ENCODE peak calls at places on chromosomes 2 and 18, in nine cellular contexts. P is lower lobe of right lung; E is heart left ventricle; J is stomach; Q is vagina; D is fibroblast of lung; L is CD8-positive, alpha-beta T cell; F is GM23338; T is spleen. O is an unnamed sample. For H3K36me3, the result is how much of the 10 kb centered on the place peaks cover.

GRCh38 chr2:158702740-158703139 is 92.4 kb upstream of the DAPL1 start:
- DNase-seq in P (no peak), D (no peak), F (no peak), J (no peak), E (no peak), L (no peak), T (no peak), Q (no peak), O (no peak)

GRCh38 chr2:128596453-128597430 is 278.1 kb upstream of the HS6ST1 start:
- DNase-seq in L (no peak), D (no peak), E (no peak), P (no peak), Q (no peak), T (no peak), J (peak), F (no peak), O (no peak)

GRCh38 chr18:54117853-54118773 is 106.4 kb downstream of the MBD2 start:
- DNase-seq in L (no peak), F (peak), E (no peak), T (no peak), J (no peak), D (peak), P (no peak), Q (no peak), O (no peak)

GRCh38 chr2:125313806-125314205 is 1288.7 kb downstream of the CNTNAP5 start:
- DNase-seq in E (no peak), D (no peak), L (no peak), Q (no peak), T (peak), F (peak), J (no peak), P (no peak), O (no peak)

GRCh38 chr2:196046123-196046917 is 22.3 kb downstream of the DNAH7 start:
- DNase-seq in J (no peak), D (no peak), E (no peak), T (no peak), F (no peak), P (no peak), L (no peak), Q (no peak), O (peak)

GRCh38 chr2:241858206-241859016 is at the start of gene PDCD1:
- DNase-seq in T (peak), F (peak), L (peak), D (no peak), J (peak), P (peak), Q (no peak), E (peak), O (peak)

GRCh38 chr18:7206231-7206630 is 24.7 kb upstream of the LRRC30 start:
- DNase-seq in J (no peak), D (no peak), L (no peak), P (no peak), Q (no peak), F (no peak), T (no peak), E (no peak), O (no peak)

GRCh38 chr2:105518897-105519296 is 120.0 kb upstream of the FHL2 start:
- DNase-seq in D (peak), L (no peak), P (no peak), F (no peak), E (no peak), J (no peak), T (no peak), Q (no peak), O (no peak)

GRCh38 chr2:64797881-64798590 is 144.3 kb upstream of the SERTAD2 start:
- DNase-seq in Q (no peak), L (no peak), E (no peak), P (no peak), T (no peak), F (no peak), D (peak), J (peak), O (no peak)

GRCh38 chr2:38107738-38108410 is 31.9 kb upstream of the CYP1B1 start:
- DNase-seq in E (no peak), D (no peak), Q (no peak), J (no peak), P (no peak), F (peak), T (no peak), L (no peak), O (no peak)

GRCh38 chr2:149902104-149902503 is 314.5 kb upstream of the MMADHC start:
- DNase-seq in J (no peak), P (no peak), F (no peak), T (no peak), L (no peak), Q (no peak), D (no peak), E (peak), O (no peak)

GRCh38 chr2:219059725-219060682 is 717 bp downstream of the IHH start:
- DNase-seq in T (no peak), P (no peak), D (no peak), L (no peak), F (peak), J (peak), E (no peak), Q (no peak), O (no peak)

GRCh38 chr2:180959787-180960186 is 20.6 kb upstream of the UBE2E3 start:
- DNase-seq in J (no peak), L (no peak), P (no peak), T (no peak), D (no peak), Q (no peak), F (no peak), E (no peak), O (no peak)

GRCh38 chr2:64330281-64330680 is 123.7 kb upstream of the LGALSL start:
- DNase-seq in L (no peak), D (no peak), T (no peak), E (no peak), P (no peak), J (no peak), Q (peak), F (no peak), O (no peak)

GRCh38 chr2:131104487-131105155 is 515 bp upstream of the PLEKHB2 start:
- DNase-seq in Q (peak), F (peak), L (no peak), E (peak), T (peak), J (peak), P (peak), D (peak), O (no peak)

GRCh38 chr2:172921538-172922236 is 154.0 kb upstream of the MAP3K20 start:
- DNase-seq in E (no peak), Q (no peak), L (no peak), J (no peak), P (no peak), T (no peak), D (peak), F (no peak), O (no peak)

GRCh38 chr2:197515277-197515797 is 529 bp upstream of the MOB4 start:
- DNase-seq in F (no peak), L (no peak), E (no peak), P (no peak), T (no peak), Q (no peak), J (no peak), D (peak), O (no peak)

GRCh38 chr2:240810621-240811020 is 9.4 kb downstream of the KIF1A start:
- DNase-seq in Q (no peak), P (peak), F (no peak), L (no peak), E (no peak), J (no peak), T (peak), D (no peak), O (no peak)

GRCh38 chr2:190879474-190880373 is 897 bp upstream of the GLS start:
- DNase-seq in F (no peak), J (no peak), P (no peak), D (no peak), Q (no peak), L (no peak), T (no peak), E (no peak), O (no peak)
- H3K4me3 ChIP-seq in F (peak), J (peak), P (peak), D (peak), Q (peak), L (peak), T (peak), E (peak), O (peak)

GRCh38 chr2:69846182-69847067 is 17.0 kb downstream of the GMCL1 start:
- DNase-seq in L (no peak), D (no peak), J (no peak), P (no peak), T (no peak), Q (no peak), F (no peak), E (no peak), O (no peak)
- H3K36me3 ChIP-seq in L (under half), D (under half), J (half or more), P (half or more), T (half or more), Q (under half), F (under half), E (half or more), O (under half)

DNA sequence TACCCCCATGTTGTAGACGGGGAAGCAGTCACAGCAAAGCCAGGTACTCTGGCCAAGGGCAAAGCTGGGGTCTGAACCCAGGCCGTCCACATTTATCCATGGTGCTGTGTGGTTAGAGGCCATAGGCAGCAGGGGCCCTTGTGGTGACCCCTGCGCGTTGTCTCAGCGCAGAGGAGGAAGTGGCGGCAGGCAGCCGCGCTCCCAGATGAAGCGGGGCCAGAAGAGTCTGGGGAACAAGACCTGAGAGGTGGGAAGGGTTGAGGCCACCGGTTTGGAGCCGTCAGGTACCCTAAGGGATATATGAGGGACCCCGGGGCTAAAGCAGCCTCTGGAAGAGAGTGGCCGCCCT is 770 bp downstream of the ZNF396 start:
- DNase-seq in F (peak), E (peak), J (peak), L (peak), Q (no peak), D (no peak), P (peak), T (peak), O (no peak)
- TF ChIP-seq CTCF in F (no peak), E (no peak), J (no peak), L (no peak), Q (no peak), D (no peak), P (no peak), T (no peak), O (no peak)

DNA sequence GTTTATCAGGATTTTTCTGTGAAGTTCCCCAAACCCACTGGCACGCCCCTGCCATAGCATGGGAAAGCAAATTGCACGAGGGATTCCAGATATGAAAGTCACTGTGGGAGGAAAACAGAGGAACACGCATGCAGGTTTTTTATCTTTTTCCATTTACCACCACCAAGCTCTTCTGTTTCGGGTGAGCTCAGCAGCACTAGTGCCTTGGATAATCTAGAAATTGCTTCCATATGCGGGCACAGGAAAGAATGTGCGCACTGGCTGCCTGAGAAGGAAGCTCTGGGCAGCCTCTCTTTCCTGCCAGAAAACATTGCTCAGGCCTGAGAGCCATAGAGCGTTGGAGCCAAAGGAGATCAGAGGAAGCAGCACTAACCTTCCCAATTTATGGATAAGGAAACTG is 66.0 kb upstream of the WIPF1 start:
- DNase-seq in D (no peak), Q (no peak), L (no peak), T (no peak), P (no peak), F (no peak), E (peak), J (no peak), O (no peak)
- H3K4me3 ChIP-seq in D (no peak), Q (no peak), L (no peak), T (no peak), P (no peak), F (no peak), E (no peak), J (no peak), O (no peak)

GRCh38 chr2:121237336-121237979 is 47.5 kb downstream of the TFCP2L1 start:
- DNase-seq in F (no peak), L (no peak), E (peak), Q (no peak), D (no peak), J (no peak), T (peak), P (peak), O (no peak)
- H3K36me3 ChIP-seq in F (under half), L (under half), E (under half), Q (under half), D (under half), J (half or more), T (under half), P (under half), O (under half)

GRCh38 chr2:60818272-60818671 is 62.2 kb downstream of the PAPOLG start:
- DNase-seq in D (peak), F (no peak), J (no peak), P (no peak), T (no peak), Q (peak), L (peak), E (no peak), O (no peak)
- TF ChIP-seq CTCF in D (no peak), F (peak), J (no peak), P (peak), T (no peak), Q (no peak), L (peak), E (no peak), O (peak)

O was measured in GM06990.